ENCODE peak calls at places on chromosomes 1 and 21, in four cellular contexts. B is HFF-Myc, N is fibroblast of lung, H is colonic mucosa. Y is an unnamed sample.

GRCh38 chr1:203037509-203038190 is 11.4 kb downstream of the PPFIA4 start:
- DNase-seq in H (no peak), N (no peak), B (no peak), Y (no peak)

GRCh38 chr1:78303620-78304019 is 187.2 kb upstream of the PTGFR start:
- DNase-seq in H (peak), B (no peak), N (peak), Y (peak)

GRCh38 chr21:41927727-41928409 is 25.9 kb downstream of the C2CD2 start:
- DNase-seq in N (no peak), B (no peak), H (no peak), Y (no peak)

GRCh38 chr1:76955652-76956051 is 88.4 kb downstream of the ST6GALNAC5 start:
- DNase-seq in N (peak), B (no peak), H (no peak), Y (peak)

GRCh38 chr21:46229133-46229922 is 754 bp upstream of the LSS start:
- DNase-seq in H (no peak), N (no peak), B (no peak), Y (no peak)

GRCh38 chr1:14366361-14367018 is 232.0 kb upstream of the KAZN start:
- DNase-seq in N (peak), H (no peak), B (no peak), Y (peak)

GRCh38 chr1:224542783-224543440 is 73.2 kb upstream of the CNIH3 start:
- DNase-seq in H (no peak), B (peak), N (peak), Y (peak)

GRCh38 chr1:53732912-53733317 is 6.0 kb downstream of the GLIS1 start:
- DNase-seq in B (peak), H (no peak), N (peak), Y (peak)

GRCh38 chr1:28178690-28179485 is 2.4 kb upstream of the PTAFR start:
- DNase-seq in N (no peak), B (no peak), H (no peak), Y (no peak)

GRCh38 chr1:101309334-101310221 is 72.8 kb downstream of the S1PR1 start:
- DNase-seq in N (peak), H (peak), B (no peak), Y (peak)

GRCh38 chr1:50967416-50968020 is 2.5 kb upstream of the CDKN2C start:
- DNase-seq in B (no peak), H (no peak), N (peak), Y (no peak)

GRCh38 chr1:206637605-206638004 is 2.3 kb downstream of the DYRK3 start:
- DNase-seq in H (no peak), N (no peak), B (no peak), Y (no peak)

GRCh38 chr1:59707216-59707615 is 107.5 kb upstream of the HOOK1 start:
- DNase-seq in N (peak), H (no peak), B (peak), Y (peak)

GRCh38 chr1:17630048-17630830 is 90.7 kb downstream of the ARHGEF10L start:
- DNase-seq in H (peak), N (peak), B (no peak), Y (no peak)

GRCh38 chr1:233355841-233356704 is 28.5 kb downstream of the MAP3K21 start:
- DNase-seq in B (no peak), N (no peak), H (no peak), Y (no peak)

GRCh38 chr21:43818685-43819084 is 29.3 kb downstream of the RRP1 start:
- DNase-seq in N (no peak), B (no peak), H (no peak), Y (no peak)

GRCh38 chr1:228698017-228698329 is 37.3 kb upstream of the RHOU start:
- DNase-seq in H (no peak), B (no peak), N (no peak), Y (no peak)

GRCh38 chr1:109726728-109727127 is 14.1 kb downstream of the GSTM3 start:
- DNase-seq in B (no peak), H (no peak), N (no peak), Y (no peak)

GRCh38 chr1:229664133-229664689 is 38.2 kb downstream of the URB2 start:
- DNase-seq in B (no peak), H (no peak), N (peak), Y (no peak)

GRCh38 chr1:211326528-211327340 is at the start of gene TRAF5:
- DNase-seq in N (peak), B (no peak), H (peak), Y (no peak)

GRCh38 chr21:45517249-45518065 is 24.8 kb downstream of the SLC19A1 start:
- DNase-seq in H (no peak), N (no peak), B (no peak), Y (no peak)

GRCh38 chr1:31765041-31765467 is 914 bp upstream of the ADGRB2 start:
- DNase-seq in B (no peak), H (no peak), N (no peak), Y (no peak)

GRCh38 chr1:245046764-245047163 is 108.0 kb upstream of the KIF26B start:
- DNase-seq in H (peak), B (no peak), N (no peak), Y (no peak)

GRCh38 chr21:39020751-39021474 is 162.3 kb downstream of the PSMG1 start:
- DNase-seq in N (peak), H (no peak), B (no peak), Y (no peak)

GRCh38 chr1:213666113-213666512 is 321.7 kb upstream of the PROX1 start:
- DNase-seq in B (no peak), N (no peak), H (peak), Y (no peak)

GRCh38 chr1:19435851-19436465 is 49.4 kb downstream of the CAPZB start:
- DNase-seq in H (no peak), B (no peak), N (no peak), Y (no peak)
- H3K4me3 ChIP-seq in H (no peak), B (no peak), N (no peak), Y (no peak)

GRCh38 chr1:20090119-20090518 is 20.1 kb downstream of the PLA2G5 start:
- DNase-seq in N (no peak), B (no peak), H (no peak), Y (no peak)

GRCh38 chr1:20089328-20090077 is 19.5 kb downstream of the PLA2G5 start:
- DNase-seq in N (no peak), B (no peak), H (no peak), Y (no peak)

GRCh38 chr1:20086800-20087199 is 16.8 kb downstream of the PLA2G5 start:
- DNase-seq in B (no peak), N (no peak), H (no peak), Y (no peak)

GRCh38 chr1:20090641-20091040 is 20.6 kb downstream of the PLA2G5 start:
- DNase-seq in H (no peak), N (no peak), B (no peak), Y (no peak)

DNA sequence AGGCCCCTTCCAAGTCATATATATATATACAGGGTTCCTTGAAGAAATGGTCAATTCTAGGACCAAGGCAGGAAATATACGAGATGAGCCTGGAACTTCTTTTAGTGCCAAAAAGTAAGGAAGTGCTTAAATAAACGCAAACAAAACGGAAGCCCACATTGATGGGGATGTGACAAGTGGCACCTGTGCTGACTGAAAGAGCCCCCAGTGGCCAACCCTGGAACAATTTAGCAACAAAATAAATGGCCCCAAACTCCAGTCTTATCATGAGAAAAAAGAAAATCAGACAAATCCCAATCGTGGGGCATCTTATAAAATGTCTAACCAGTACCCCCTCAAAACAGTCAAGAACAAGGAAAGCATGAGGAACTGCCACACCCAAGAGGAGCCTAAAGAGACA is 17.7 kb downstream of the PLA2G5 start:
- DNase-seq in H (no peak), B (no peak), N (no peak), Y (no peak)
- TF ChIP-seq CTCF in H (no peak), B (no peak), N (peak), Y (peak)

DNA sequence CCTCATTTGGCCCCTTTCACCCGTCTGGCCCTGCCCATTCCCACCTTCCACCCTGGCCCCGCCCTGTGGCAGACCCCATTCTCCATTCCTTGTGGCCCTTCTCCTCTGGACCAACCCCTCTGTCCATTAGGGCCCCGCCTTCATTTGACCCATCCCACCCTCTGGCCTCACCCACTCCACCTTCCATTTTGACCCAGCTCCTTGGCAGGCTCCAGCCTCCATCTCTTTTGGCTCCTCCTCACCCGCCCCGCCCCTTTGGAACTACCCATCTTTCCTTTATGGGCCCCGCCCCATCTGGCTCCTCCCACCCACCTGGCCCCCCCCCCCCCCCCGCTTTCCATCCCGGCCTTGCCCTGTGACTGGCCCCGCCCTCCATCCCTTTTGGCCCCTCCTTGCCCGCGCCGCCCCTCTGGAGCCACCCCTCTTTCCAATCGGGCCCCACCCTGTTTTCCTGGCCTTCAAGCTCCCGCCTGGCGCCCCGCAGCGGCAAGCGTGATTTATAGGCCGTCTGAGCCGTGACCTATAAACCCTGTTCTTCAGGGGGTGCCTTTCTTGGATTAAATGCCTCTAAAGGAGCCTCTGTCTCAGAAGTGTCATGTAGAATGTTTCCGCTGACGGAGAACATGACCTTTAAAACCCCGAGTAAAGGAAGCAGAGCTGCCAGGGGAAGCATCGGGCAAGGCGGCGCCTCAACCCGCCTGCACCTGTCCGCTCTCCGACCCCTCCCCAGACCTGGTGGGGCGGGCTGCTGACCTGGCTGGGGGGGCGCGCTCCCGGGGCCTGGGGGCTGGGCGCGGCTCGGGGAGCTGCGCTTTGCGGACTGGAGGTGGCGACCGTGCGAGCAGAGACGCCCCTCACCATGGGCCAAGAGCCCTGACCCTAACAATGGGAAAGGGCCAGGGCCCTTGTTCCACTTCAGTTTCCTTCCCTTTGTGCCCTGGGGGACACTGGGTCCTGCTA is 178.0 kb downstream of the CAMTA1 start:
- DNase-seq in N (peak), H (peak), B (no peak), Y (no peak)
- H3K4me3 ChIP-seq in N (no peak), H (no peak), B (no peak), Y (no peak)

GRCh38 chr1:8439015-8439702 is 121.2 kb downstream of the SLC45A1 start:
- DNase-seq in H (peak), N (peak), B (peak), Y (peak)
- TF ChIP-seq CTCF in H (no peak), N (no peak), B (peak), Y (peak)

GRCh38 chr1:216723274-216723780 is at the start of gene ESRRG:
- DNase-seq in B (no peak), H (peak), N (no peak), Y (no peak)

GRCh38 chr1:216726435-216726834 is 3.2 kb upstream of the ESRRG start:
- DNase-seq in H (no peak), N (no peak), B (no peak), Y (no peak)

GRCh38 chr1:216721878-216722277 is 1.4 kb downstream of the ESRRG start:
- DNase-seq in B (no peak), H (no peak), N (no peak), Y (no peak)

GRCh38 chr1:216722841-216723240 is 388 bp downstream of the ESRRG start:
- DNase-seq in H (peak), B (no peak), N (no peak), Y (no peak)
- H3K4me3 ChIP-seq in H (no peak), B (no peak), N (peak), Y (peak)

DNA sequence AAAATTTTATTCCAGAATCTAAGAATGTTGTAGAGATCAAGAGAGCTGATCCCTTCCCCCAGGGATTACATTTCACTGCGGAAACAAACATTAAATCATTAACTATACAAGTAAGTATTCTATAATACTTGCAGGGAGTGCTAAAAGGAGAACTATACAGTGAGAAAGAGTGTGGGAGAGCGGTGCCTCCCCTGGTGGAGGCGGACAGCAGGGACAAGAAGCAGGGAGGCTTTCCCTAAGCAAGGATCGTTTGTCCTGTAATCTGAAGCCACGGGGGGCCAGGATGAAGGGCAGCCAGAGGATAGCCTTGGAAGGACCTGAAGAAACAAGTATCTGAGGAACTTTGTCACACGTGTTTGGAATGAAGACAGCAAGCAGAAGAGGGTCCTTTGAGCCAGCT is 40.1 kb downstream of the SLC9C2 start:
- DNase-seq in B (no peak), N (no peak), H (no peak), Y (no peak)
- TF ChIP-seq CTCF in B (no peak), N (no peak), H (no peak), Y (no peak)

GRCh38 chr1:37741130-37741529 is 23.8 kb downstream of the EPHA10 start:
- DNase-seq in N (no peak), H (no peak), B (no peak), Y (no peak)
- H3K4me3 ChIP-seq in N (no peak), H (no peak), B (no peak), Y (no peak)

DNA sequence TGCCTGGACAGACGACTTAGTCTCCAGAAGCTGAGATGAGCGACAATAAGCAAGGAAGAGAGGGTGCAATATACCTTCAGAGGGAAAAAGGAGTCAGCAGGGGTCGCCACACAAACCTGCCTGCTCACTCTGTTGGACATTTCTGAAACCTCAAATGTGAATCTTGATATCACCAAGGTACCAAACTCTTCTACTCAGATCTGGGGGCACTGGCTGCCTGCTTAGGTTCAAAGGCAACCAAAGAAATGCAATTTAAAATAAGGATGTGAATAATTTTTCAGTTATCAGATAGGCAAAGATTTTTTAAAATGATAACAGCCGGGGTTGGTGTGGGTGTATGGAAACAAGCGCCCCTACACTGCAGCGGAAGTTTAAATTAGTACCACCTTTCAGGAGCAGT is 164.2 kb downstream of the HIVEP3 start:
- DNase-seq in H (no peak), N (no peak), B (no peak), Y (no peak)
- TF ChIP-seq CTCF in H (no peak), N (no peak), B (no peak), Y (no peak)

Y was measured in astrocyte of the cerebellum.